ENCODE peak calls at places on chromosomes 1 and 21, in four cellular contexts. R is GM12878, Y is K562, Q is HepG2. D is an unnamed sample.

GRCh38 chr1:99599678-99600175 is 46.2 kb upstream of the PALMD start:
- DNase-seq in R (no peak), Y (peak; percentile 85), Q (peak; percentile 86), D (peak; percentile 7)

GRCh38 chr21:25573409-25574206 is 33.7 kb downstream of the MRPL39 start:
- DNase-seq in R (peak; percentile 81), Y (peak; percentile 38), Q (peak; percentile 6), D (peak; percentile 23)

GRCh38 chr1:155976913-155977606 is 1.3 kb downstream of the ARHGEF2 start:
- DNase-seq in R (no peak), Y (no peak), Q (no peak), D (no peak)

GRCh38 chr21:35991131-35991530 is 69.2 kb downstream of the SETD4 start:
- DNase-seq in R (no peak), Y (no peak), Q (peak; percentile 12), D (no peak)

GRCh38 chr1:71634159-71634558 is 553.3 kb upstream of the ZRANB2 start:
- DNase-seq in R (no peak), Y (no peak), Q (no peak), D (no peak)

GRCh38 chr1:42940851-42941639 is 17.6 kb downstream of the SLC2A1 start:
- DNase-seq in R (no peak), Y (no peak), Q (peak; percentile 63), D (peak; percentile 95)

GRCh38 chr1:25468037-25468436 is 37.3 kb downstream of the MACO1 start:
- DNase-seq in R (no peak), Y (no peak), Q (no peak), D (no peak)

GRCh38 chr21:43775190-43775589 is 918 bp downstream of the CSTB start:
- DNase-seq in R (no peak), Y (no peak), Q (no peak), D (no peak)

GRCh38 chr21:39182484-39183271 is 573 bp downstream of the PSMG1 start:
- DNase-seq in R (no peak), Y (no peak), Q (no peak), D (peak; percentile 4)

GRCh38 chr1:86159800-86160199 is 3.2 kb upstream of the COL24A1 start:
- DNase-seq in R (no peak), Y (no peak), Q (no peak), D (no peak)

GRCh38 chr21:34974162-34974981 is 74.7 kb downstream of the RUNX1 start:
- DNase-seq in R (peak; percentile 73), Y (no peak), Q (peak; percentile 46), D (no peak)

GRCh38 chr1:55724551-55725325 is 509.6 kb upstream of the USP24 start:
- DNase-seq in R (no peak), Y (no peak), Q (no peak), D (no peak)

GRCh38 chr21:39121600-39122355 is 61.5 kb downstream of the PSMG1 start:
- DNase-seq in R (no peak), Y (no peak), Q (no peak), D (no peak)

GRCh38 chr1:99469641-99470040 is 176.3 kb upstream of the PALMD start:
- DNase-seq in R (no peak), Y (no peak), Q (no peak), D (no peak)

GRCh38 chr1:248905949-248906740 is at the start of gene PGBD2:
- DNase-seq in R (peak; percentile 66), Y (peak; percentile 98), Q (peak; percentile 81), D (peak; percentile 96)

GRCh38 chr21:44293551-44294231 is 6.2 kb upstream of the PFKL start:
- DNase-seq in R (no peak), Y (no peak), Q (no peak), D (no peak)

GRCh38 chr1:145872421-145872891 is 13.2 kb downstream of the ANKRD35 start:
- DNase-seq in R (no peak), Y (no peak), Q (no peak), D (no peak)

GRCh38 chr1:240946926-240947325 is 335.0 kb upstream of the GREM2 start:
- DNase-seq in R (no peak), Y (peak; percentile 16), Q (peak; percentile 16), D (peak; percentile 46)

GRCh38 chr1:86705633-86705985 is 1.2 kb downstream of the SH3GLB1 start:
- DNase-seq in R (no peak), Y (no peak), Q (no peak), D (no peak)

DNA sequence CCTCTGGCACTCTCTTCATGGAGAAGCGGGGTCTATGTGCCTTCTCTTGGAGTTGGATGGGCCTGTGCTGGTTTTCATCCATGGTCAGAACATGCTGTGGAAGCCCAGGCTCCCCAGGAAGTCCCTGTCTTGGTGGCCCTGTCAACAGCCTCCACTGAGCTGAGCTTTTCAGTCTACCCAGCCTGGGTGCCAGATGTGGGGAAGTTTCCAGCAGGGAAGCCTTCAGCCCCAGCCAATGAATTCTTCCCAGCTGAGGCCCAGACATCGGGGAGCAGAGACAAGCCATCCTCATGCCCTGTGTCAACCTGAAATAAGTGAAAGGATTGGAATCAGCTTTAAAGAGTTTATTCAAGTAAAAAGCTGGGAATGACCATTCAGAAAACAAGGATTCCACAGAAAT is 75.1 kb upstream of the PGBD5 start:
- DNase-seq in R (no peak), Y (no peak), Q (no peak), D (no peak)
- TF ChIP-seq CHD4 in R (no peak), Y (no peak), Q (no peak), D (no peak)

GRCh38 chr1:203143671-203144070 is 16.1 kb downstream of the ADORA1 start:
- DNase-seq in R (no peak), Y (no peak), Q (no peak), D (no peak)

GRCh38 chr1:203142684-203143408 is 15.3 kb downstream of the ADORA1 start:
- DNase-seq in R (no peak), Y (no peak), Q (no peak), D (no peak)

GRCh38 chr1:203140076-203140475 is 12.6 kb downstream of the ADORA1 start:
- DNase-seq in R (no peak), Y (no peak), Q (no peak), D (no peak)

GRCh38 chr1:203142124-203142523 is 14.6 kb downstream of the ADORA1 start:
- DNase-seq in R (no peak), Y (no peak), Q (no peak), D (no peak)

GRCh38 chr1:203140743-203141520 is 13.4 kb downstream of the ADORA1 start:
- DNase-seq in R (no peak), Y (no peak), Q (no peak), D (no peak)
- TF ChIP-seq RAD21 in R (no peak), Y (no peak), Q (no peak), D (no peak)

GRCh38 chr1:188237573-188238353 is 1409.0 kb downstream of the PLA2G4A start:
- DNase-seq in R (no peak), Y (no peak), Q (no peak), D (peak; percentile 80)
- TF ChIP-seq MYC in R (no peak), Y (no peak), Q (no peak), D (no peak)

GRCh38 chr1:206982216-206982615 is 12.0 kb upstream of the FCAMR start:
- DNase-seq in R (no peak), Y (peak; percentile 75), Q (peak; percentile 56), D (peak; percentile 73)

GRCh38 chr1:206974154-206974553 is 3.9 kb upstream of the FCAMR start:
- DNase-seq in R (no peak), Y (no peak), Q (no peak), D (no peak)

GRCh38 chr1:206975313-206975712 is 5.1 kb upstream of the FCAMR start:
- DNase-seq in R (no peak), Y (no peak), Q (no peak), D (no peak)

GRCh38 chr1:206978259-206978658 is 8.0 kb upstream of the FCAMR start:
- DNase-seq in R (no peak), Y (no peak), Q (no peak), D (no peak)

GRCh38 chr1:206979379-206980043 is 9.3 kb upstream of the FCAMR start:
- DNase-seq in R (no peak), Y (peak; percentile 54), Q (peak; percentile 40), D (peak; percentile 34)
- TF ChIP-seq CHD4 in R (no peak), Y (no peak), Q (no peak), D (no peak)

DNA sequence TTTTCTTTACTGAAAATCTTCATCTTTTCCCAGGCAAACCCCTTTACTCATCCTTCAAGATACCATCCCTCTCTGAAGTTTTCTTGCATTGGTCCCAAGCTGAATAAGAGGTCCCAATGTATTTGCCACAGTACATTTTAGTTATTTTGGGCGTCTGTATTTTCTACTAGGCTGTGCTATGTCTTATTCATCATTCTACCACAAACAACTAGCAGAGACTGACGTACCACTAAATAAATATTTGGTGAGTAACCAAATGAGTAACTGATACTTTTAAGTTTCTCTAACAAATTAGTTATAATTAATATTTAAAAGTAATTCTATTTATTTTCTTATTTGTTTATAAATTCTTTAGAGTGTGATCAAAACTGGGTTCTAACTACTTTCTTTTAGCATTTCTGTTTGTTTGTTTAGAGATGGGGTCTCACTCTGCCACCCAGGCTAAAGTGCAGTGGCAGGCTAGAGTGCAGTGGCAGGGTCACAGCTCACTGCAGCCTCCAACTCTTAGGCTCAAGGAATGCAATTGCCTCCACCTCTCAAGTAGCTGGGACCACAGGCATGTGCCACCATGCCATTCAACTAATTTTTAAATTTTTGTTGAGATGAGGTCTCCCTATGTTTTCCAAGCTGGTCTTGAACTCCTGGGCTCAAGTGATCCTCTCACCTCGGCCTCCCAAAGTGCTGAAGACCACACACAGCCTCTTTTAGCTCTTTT is 33.1 kb downstream of the NDC1 start:
- DNase-seq in R (no peak), Y (no peak), Q (no peak), D (no peak)
- TF ChIP-seq RAD21 in R (no peak), Y (no peak), Q (no peak), D (no peak)

GRCh38 chr1:40766560-40766959 is 17.0 kb upstream of the KCNQ4 start:
- DNase-seq in R (no peak), Y (no peak), Q (no peak), D (no peak)

GRCh38 chr1:40763742-40764532 is 19.6 kb upstream of the KCNQ4 start:
- DNase-seq in R (peak; percentile 62), Y (no peak), Q (no peak), D (no peak)

GRCh38 chr1:40762144-40762923 is 21.3 kb upstream of the KCNQ4 start:
- DNase-seq in R (peak; percentile 31), Y (no peak), Q (no peak), D (no peak)

GRCh38 chr1:40768146-40768990 is 15.2 kb upstream of the KCNQ4 start:
- DNase-seq in R (no peak), Y (no peak), Q (no peak), D (no peak)

GRCh38 chr1:40766017-40766416 is 17.6 kb upstream of the KCNQ4 start:
- DNase-seq in R (no peak), Y (no peak), Q (no peak), D (no peak)
- TF ChIP-seq MYC in R (no peak), Y (no peak), Q (no peak), D (no peak)

GRCh38 chr1:200624679-200625335 is 4.3 kb upstream of the KIF14 start:
- DNase-seq in R (no peak), Y (no peak), Q (no peak), D (no peak)

GRCh38 chr1:200619894-200620272 is 668 bp downstream of the KIF14 start:
- DNase-seq in R (no peak), Y (no peak), Q (no peak), D (no peak)

GRCh38 chr1:200625381-200625824 is 4.9 kb upstream of the KIF14 start:
- DNase-seq in R (peak; percentile 74), Y (no peak), Q (no peak), D (peak; percentile 14)

GRCh38 chr1:200620273-200621131 is at the start of gene KIF14:
- DNase-seq in R (peak; percentile 67), Y (peak; percentile 99), Q (peak; percentile 89), D (peak; percentile 93)
- TF ChIP-seq CHD4 in R (no peak), Y (no peak), Q (no peak), D (no peak)

D was measured in A549.